ENCODE peak calls at places on chromosomes 4 and X, in four cellular contexts. One of them, this sample, is unnamed. For H3K36me3, the result is how much of the 10 kb centered on the place peaks cover.

GRCh38 chr4:102531441-102531840 is 30.3 kb downstream of the NFKB1 start:
- DNase-seq in trophoblast cell: no peak
- DNase-seq in mesenchymal stem cell: no peak
- DNase-seq in H1: no peak
- DNase-seq in this sample: no peak

GRCh38 chr4:74362347-74362746 is 2.6 kb upstream of the EREG start:
- DNase-seq in trophoblast cell: no peak
- DNase-seq in mesenchymal stem cell: no peak
- DNase-seq in H1: no peak
- DNase-seq in this sample: no peak

GRCh38 chrX:119734897-119735339 is 23.5 kb upstream of the SOWAHD start:
- DNase-seq in trophoblast cell: no peak
- DNase-seq in mesenchymal stem cell: no peak
- DNase-seq in H1: no peak
- DNase-seq in this sample: no peak

GRCh38 chr4:154998284-154998683 is 210.2 kb upstream of the NPY2R start:
- DNase-seq in trophoblast cell: no peak
- DNase-seq in mesenchymal stem cell: no peak
- DNase-seq in H1: no peak
- DNase-seq in this sample: no peak

GRCh38 chrX:38233891-38234807 is 13.5 kb upstream of the SRPX start:
- DNase-seq in trophoblast cell: peak
- DNase-seq in mesenchymal stem cell: peak
- DNase-seq in H1: no peak
- DNase-seq in this sample: no peak

GRCh38 chr4:179867300-179867878 is 2375.8 kb upstream of the TENM3 start:
- DNase-seq in trophoblast cell: peak
- DNase-seq in mesenchymal stem cell: peak
- DNase-seq in H1: peak
- DNase-seq in this sample: peak

GRCh38 chr4:166012129-166013078 is 139.4 kb downstream of the TLL1 start:
- DNase-seq in trophoblast cell: no peak
- DNase-seq in mesenchymal stem cell: no peak
- DNase-seq in H1: no peak
- DNase-seq in this sample: no peak

GRCh38 chr4:149500806-149501205 is 314.8 kb downstream of the IQCM start:
- DNase-seq in trophoblast cell: no peak
- DNase-seq in mesenchymal stem cell: no peak
- DNase-seq in H1: no peak
- DNase-seq in this sample: no peak

GRCh38 chr4:27009539-27009938 is 148.9 kb downstream of the STIM2 start:
- DNase-seq in trophoblast cell: no peak
- DNase-seq in mesenchymal stem cell: peak
- DNase-seq in H1: no peak
- DNase-seq in this sample: no peak

GRCh38 chrX:74505437-74505836 is 84.1 kb downstream of the SLC16A2 start:
- DNase-seq in trophoblast cell: no peak
- DNase-seq in mesenchymal stem cell: no peak
- DNase-seq in H1: no peak
- DNase-seq in this sample: no peak

DNA sequence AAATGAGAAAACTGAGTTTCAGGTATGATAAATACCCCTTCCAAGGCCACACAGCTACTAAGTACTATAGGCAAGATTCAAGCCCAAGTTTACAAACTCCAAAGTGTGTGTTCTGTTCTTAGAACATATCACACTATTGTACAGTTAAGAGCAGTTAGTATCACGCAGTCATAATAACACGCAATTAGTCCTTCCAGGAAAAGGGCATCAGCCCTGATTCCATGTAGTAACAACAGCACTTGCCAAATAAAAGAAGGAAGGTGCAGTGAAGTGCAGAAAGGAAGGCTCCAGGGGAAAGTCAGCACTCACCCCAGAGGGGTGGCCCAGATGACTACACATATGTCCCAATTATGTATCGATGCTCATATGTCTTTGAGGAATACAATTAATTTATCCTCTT is 4.4 kb downstream of the TASL start:
- DNase-seq in trophoblast cell: no peak
- DNase-seq in mesenchymal stem cell: no peak
- DNase-seq in H1: no peak
- DNase-seq in this sample: no peak
- H3K36me3 ChIP-seq in trophoblast cell: under half
- H3K36me3 ChIP-seq in mesenchymal stem cell: under half
- H3K36me3 ChIP-seq in H1: under half
- H3K36me3 ChIP-seq in this sample: under half

DNA sequence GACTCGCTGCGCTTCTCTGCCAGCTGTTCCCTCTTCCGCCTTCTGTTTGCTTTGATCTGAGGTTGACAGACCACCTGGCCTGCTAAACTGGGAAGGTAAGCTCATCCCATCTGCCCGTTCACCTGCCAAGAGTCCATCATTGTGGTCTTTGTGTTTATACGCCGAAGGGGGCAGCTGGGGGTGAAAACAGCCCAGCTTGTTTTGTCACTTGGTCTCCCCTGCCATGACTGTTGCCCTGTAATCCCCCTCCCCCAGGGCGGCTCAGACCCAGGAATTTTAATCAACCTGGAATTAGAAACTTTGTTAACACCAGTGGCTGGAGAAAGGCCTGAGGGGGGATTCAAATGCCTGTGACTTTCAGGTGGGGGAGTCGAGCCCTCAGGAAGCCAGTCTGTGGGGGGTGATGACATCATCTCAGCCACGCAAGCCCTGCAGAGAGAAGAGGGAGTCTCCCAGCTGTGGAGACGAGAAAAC is 333.3 kb downstream of the BCOR start:
- DNase-seq in trophoblast cell: no peak
- DNase-seq in mesenchymal stem cell: peak
- DNase-seq in H1: no peak
- DNase-seq in this sample: no peak
- H2BK12ac ChIP-seq in trophoblast cell: no peak
- H2BK12ac ChIP-seq in mesenchymal stem cell: no peak
- H2BK12ac ChIP-seq in H1: peak
- H2BK12ac ChIP-seq in this sample: no peak

GRCh38 chr4:142637654-142638053 is 208.4 kb downstream of the INPP4B start:
- DNase-seq in trophoblast cell: no peak
- DNase-seq in mesenchymal stem cell: no peak
- DNase-seq in H1: no peak
- DNase-seq in this sample: no peak

GRCh38 chr4:142631836-142632235 is 214.3 kb downstream of the INPP4B start:
- DNase-seq in trophoblast cell: peak
- DNase-seq in mesenchymal stem cell: no peak
- DNase-seq in H1: no peak
- DNase-seq in this sample: no peak
- H3K36me3 ChIP-seq in trophoblast cell: under half
- H3K36me3 ChIP-seq in mesenchymal stem cell: under half
- H3K36me3 ChIP-seq in H1: under half
- H3K36me3 ChIP-seq in this sample: under half

GRCh38 chrX:24876782-24877315 is 138.9 kb downstream of the ARX start:
- DNase-seq in trophoblast cell: peak
- DNase-seq in mesenchymal stem cell: no peak
- DNase-seq in H1: no peak
- DNase-seq in this sample: peak
- H2BK12ac ChIP-seq in trophoblast cell: no peak
- H2BK12ac ChIP-seq in mesenchymal stem cell: no peak
- H2BK12ac ChIP-seq in H1: no peak
- H2BK12ac ChIP-seq in this sample: no peak

GRCh38 chr4:2907226-2907625 is 56.0 kb downstream of the NOP14 start:
- DNase-seq in trophoblast cell: no peak
- DNase-seq in mesenchymal stem cell: no peak
- DNase-seq in H1: no peak
- DNase-seq in this sample: no peak
- H3K36me3 ChIP-seq in trophoblast cell: half or more
- H3K36me3 ChIP-seq in mesenchymal stem cell: half or more
- H3K36me3 ChIP-seq in H1: half or more
- H3K36me3 ChIP-seq in this sample: half or more

DNA sequence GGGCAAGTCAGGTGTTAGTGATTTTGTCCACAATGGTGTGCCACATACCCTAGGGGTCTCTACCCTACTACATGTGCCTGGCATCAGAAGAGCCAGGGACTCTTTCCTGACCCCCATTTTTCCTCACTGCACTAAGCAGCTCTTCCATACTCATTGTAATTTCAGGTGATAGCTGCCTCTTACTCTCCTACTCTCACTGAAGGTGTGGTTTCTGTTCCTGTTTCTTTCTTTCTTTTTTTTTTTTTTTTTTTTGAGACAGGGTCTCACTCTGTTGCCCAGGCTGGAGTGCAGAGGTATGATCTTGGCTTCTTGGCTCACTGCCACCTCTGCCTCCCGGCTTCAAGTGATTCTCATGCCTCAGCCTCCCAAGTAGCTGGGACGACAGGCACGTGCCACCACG is 164.9 kb upstream of the USP9X start:
- DNase-seq in trophoblast cell: no peak
- DNase-seq in mesenchymal stem cell: no peak
- DNase-seq in H1: no peak
- DNase-seq in this sample: no peak
- H2BK12ac ChIP-seq in trophoblast cell: no peak
- H2BK12ac ChIP-seq in mesenchymal stem cell: no peak
- H2BK12ac ChIP-seq in H1: no peak
- H2BK12ac ChIP-seq in this sample: no peak

DNA sequence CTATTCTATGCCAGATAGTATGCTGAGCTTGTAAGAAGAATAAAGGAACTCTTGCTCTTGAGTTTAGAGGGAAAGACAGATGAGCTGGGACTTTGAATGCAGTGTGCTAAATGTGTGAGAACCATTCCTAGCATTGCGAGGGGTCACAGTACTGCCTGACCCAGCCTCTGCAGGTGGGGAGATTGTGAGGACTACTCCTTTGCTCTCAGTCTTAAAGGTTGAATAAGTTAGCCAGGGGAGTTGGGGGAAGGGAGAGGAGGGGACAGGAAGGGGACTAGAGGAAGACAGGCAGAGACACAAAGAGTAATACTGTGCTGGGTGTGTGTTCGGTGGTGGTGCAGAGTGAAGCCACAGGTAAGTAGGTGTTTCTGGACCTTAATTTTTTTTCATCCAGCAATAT is 41.7 kb downstream of the DCUN1D4 start:
- DNase-seq in trophoblast cell: no peak
- DNase-seq in mesenchymal stem cell: no peak
- DNase-seq in H1: no peak
- DNase-seq in this sample: no peak
- H3K36me3 ChIP-seq in trophoblast cell: under half
- H3K36me3 ChIP-seq in mesenchymal stem cell: under half
- H3K36me3 ChIP-seq in H1: under half
- H3K36me3 ChIP-seq in this sample: half or more

GRCh38 chrX:97401586-97402101 is 517.9 kb downstream of the RPA4 start:
- DNase-seq in trophoblast cell: no peak
- DNase-seq in mesenchymal stem cell: peak
- DNase-seq in H1: no peak
- DNase-seq in this sample: no peak

GRCh38 chrX:97402333-97402732 is 518.6 kb downstream of the RPA4 start:
- DNase-seq in trophoblast cell: no peak
- DNase-seq in mesenchymal stem cell: peak
- DNase-seq in H1: no peak
- DNase-seq in this sample: no peak

GRCh38 chrX:97401154-97401553 is 517.4 kb downstream of the RPA4 start:
- DNase-seq in trophoblast cell: no peak
- DNase-seq in mesenchymal stem cell: no peak
- DNase-seq in H1: no peak
- DNase-seq in this sample: no peak

GRCh38 chrX:97402903-97403302 is 519.2 kb downstream of the RPA4 start:
- DNase-seq in trophoblast cell: no peak
- DNase-seq in mesenchymal stem cell: no peak
- DNase-seq in H1: no peak
- DNase-seq in this sample: no peak

DNA sequence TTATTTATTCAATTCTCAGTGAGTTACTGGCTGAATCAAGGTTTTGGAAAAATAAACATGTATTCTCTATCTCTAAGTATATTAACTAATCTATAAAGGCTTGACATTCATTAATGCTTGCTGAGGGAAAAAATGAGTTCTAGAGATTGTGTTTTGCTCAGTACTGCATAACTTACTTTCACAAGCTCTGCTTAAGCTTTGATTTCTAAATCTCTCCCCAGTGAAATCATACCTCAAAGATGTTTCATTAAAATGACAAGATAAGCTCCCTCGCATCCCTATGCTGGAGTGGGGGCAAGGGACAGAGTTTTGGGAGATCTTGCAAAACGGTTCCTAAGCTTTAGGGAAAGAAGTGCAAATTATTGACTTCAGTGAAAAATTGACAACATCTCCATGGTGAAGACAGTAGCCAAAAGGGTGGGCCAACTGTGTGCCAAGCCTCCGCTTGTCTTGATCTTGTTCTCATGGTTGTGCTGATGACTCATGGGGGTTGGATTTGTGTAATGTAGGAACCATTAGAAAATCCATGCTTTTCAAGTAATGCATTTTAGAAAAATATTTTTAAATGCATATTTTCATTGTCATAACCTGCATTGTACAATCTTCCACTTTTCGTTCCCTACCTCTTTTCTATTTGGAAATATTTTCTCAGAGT is 521.5 kb downstream of the RPA4 start:
- DNase-seq in trophoblast cell: no peak
- DNase-seq in mesenchymal stem cell: no peak
- DNase-seq in H1: no peak
- DNase-seq in this sample: no peak
- H2BK12ac ChIP-seq in trophoblast cell: no peak
- H2BK12ac ChIP-seq in mesenchymal stem cell: no peak
- H2BK12ac ChIP-seq in H1: no peak
- H2BK12ac ChIP-seq in this sample: no peak

This sample was measured in neuronal stem cell.